ENCODE peak calls at places on chromosomes 16 and 17, in seven cellular contexts. Y is neural progenitor cell; R is choroid plexus epithelial cell; V is sigmoid colon; G is kidney; W is CD8-positive, alpha-beta T cell; A is thoracic aorta. O is an unnamed sample.

GRCh38 chr17:40791808-40792436 is 7.8 kb downstream of the KRT28 start:
- DNase-seq in Y (peak), R (peak), V (no peak), G (no peak), W (no peak), A (no peak), O (peak)

GRCh38 chr16:4426021-4426684 is 485 bp downstream of the DNAJA3 start:
- DNase-seq in Y (no peak), R (no peak), V (no peak), G (no peak), W (no peak), A (no peak), O (no peak)

GRCh38 chr17:71163121-71163812 is 957.6 kb upstream of the SOX9 start:
- DNase-seq in Y (no peak), R (peak), V (no peak), G (no peak), W (no peak), A (no peak), O (no peak)

GRCh38 chr17:28133562-28133970 is 91.1 kb downstream of the NLK start:
- DNase-seq in Y (no peak), R (peak), V (no peak), G (no peak), W (no peak), A (no peak), O (peak)

GRCh38 chr17:48613862-48614694 is 1.0 kb downstream of the HOXB8 start:
- DNase-seq in Y (peak), R (no peak), V (no peak), G (no peak), W (no peak), A (no peak), O (peak)

GRCh38 chr16:24986512-24987303 is 28.5 kb downstream of the ARHGAP17 start:
- DNase-seq in Y (no peak), R (peak), V (peak), G (no peak), W (no peak), A (no peak), O (peak)

GRCh38 chr17:9571201-9571600 is 4.4 kb downstream of the STX8 start:
- DNase-seq in Y (no peak), R (no peak), V (no peak), G (no peak), W (no peak), A (no peak), O (peak)

GRCh38 chr17:82583720-82584234 is 64.2 kb downstream of the FOXK2 start:
- DNase-seq in Y (no peak), R (no peak), V (no peak), G (peak), W (no peak), A (no peak), O (no peak)

GRCh38 chr17:82173351-82174041 is 39.1 kb downstream of the CCDC57 start:
- DNase-seq in Y (peak), R (no peak), V (no peak), G (peak), W (no peak), A (no peak), O (peak)

GRCh38 chr17:33481652-33482051 is 188.6 kb upstream of the ASIC2 start:
- DNase-seq in Y (no peak), R (no peak), V (no peak), G (no peak), W (no peak), A (no peak), O (no peak)

GRCh38 chr17:78256705-78257559 is 25.5 kb downstream of the TMEM235 start:
- DNase-seq in Y (peak), R (peak), V (no peak), G (peak), W (no peak), A (no peak), O (no peak)

GRCh38 chr16:27547134-27547533 is 2.6 kb downstream of the GTF3C1 start:
- DNase-seq in Y (no peak), R (peak), V (peak), G (no peak), W (no peak), A (no peak), O (peak)

GRCh38 chr16:56315955-56316354 is 109.4 kb downstream of the AMFR start:
- DNase-seq in Y (no peak), R (no peak), V (no peak), G (peak), W (no peak), A (no peak), O (no peak)

GRCh38 chr16:65002265-65002664 is 119.6 kb downstream of the CDH11 start:
- DNase-seq in Y (no peak), R (peak), V (no peak), G (no peak), W (no peak), A (no peak), O (peak)

GRCh38 chr17:54172654-54173316 is 350.1 kb downstream of the KIF2B start:
- DNase-seq in Y (peak), R (peak), V (no peak), G (no peak), W (no peak), A (no peak), O (peak)

GRCh38 chr17:29918922-29919856 is 10.8 kb downstream of the SSH2 start:
- DNase-seq in Y (no peak), R (peak), V (no peak), G (no peak), W (no peak), A (no peak), O (peak)

GRCh38 chr17:18206962-18207361 is 18.5 kb upstream of the LLGL1 start:
- DNase-seq in Y (no peak), R (no peak), V (no peak), G (no peak), W (no peak), A (no peak), O (no peak)

GRCh38 chr16:29306953-29307597 is 99.4 kb downstream of the NPIPB11 start:
- DNase-seq in Y (no peak), R (peak), V (peak), G (peak), W (no peak), A (no peak), O (no peak)

GRCh38 chr17:61508912-61509311 is 56.7 kb downstream of the TBX4 start:
- DNase-seq in Y (no peak), R (no peak), V (no peak), G (no peak), W (no peak), A (no peak), O (peak)

GRCh38 chr17:35094902-35095301 is 24.8 kb downstream of the RAD51D start:
- DNase-seq in Y (no peak), R (peak), V (no peak), G (no peak), W (no peak), A (no peak), O (peak)

GRCh38 chr16:17330019-17330570 is 140.7 kb downstream of the XYLT1 start:
- DNase-seq in Y (no peak), R (no peak), V (no peak), G (no peak), W (no peak), A (no peak), O (no peak)

GRCh38 chr17:81518113-81518784 is 5.7 kb upstream of the ACTG1 start:
- DNase-seq in Y (peak), R (no peak), V (no peak), G (peak), W (no peak), A (no peak), O (no peak)

GRCh38 chr16:57032931-57033330 is 43.6 kb downstream of the NLRC5 start:
- DNase-seq in Y (no peak), R (no peak), V (no peak), G (no peak), W (no peak), A (no peak), O (no peak)

GRCh38 chr16:54097774-54098173 is 188.8 kb downstream of the IRX3 start:
- DNase-seq in Y (no peak), R (no peak), V (no peak), G (no peak), W (no peak), A (no peak), O (no peak)

GRCh38 chr16:48901712-48902374 is 291.9 kb upstream of the N4BP1 start:
- DNase-seq in Y (peak), R (no peak), V (no peak), G (no peak), W (no peak), A (no peak), O (no peak)

GRCh38 chr17:37067555-37068111 is 118.9 kb downstream of the AATF start:
- DNase-seq in Y (no peak), R (peak), V (peak), G (peak), W (no peak), A (no peak), O (peak)

GRCh38 chr17:47929218-47930000 is 12.0 kb upstream of the PNPO start:
- DNase-seq in Y (no peak), R (no peak), V (peak), G (no peak), W (no peak), A (no peak), O (no peak)

GRCh38 chr17:17621254-17621653 is 29.7 kb upstream of the PEMT start:
- DNase-seq in Y (no peak), R (no peak), V (no peak), G (no peak), W (no peak), A (no peak), O (no peak)

GRCh38 chr17:44738214-44738906 is 20.4 kb upstream of the ADAM11 start:
- DNase-seq in Y (no peak), R (no peak), V (no peak), G (no peak), W (no peak), A (no peak), O (peak)

GRCh38 chr17:60036796-60037677 is 41.7 kb downstream of the HEATR6 start:
- DNase-seq in Y (peak), R (peak), V (peak), G (peak), W (peak), A (no peak), O (peak)

GRCh38 chr16:88836791-88837190 is 20.0 kb downstream of the GALNS start:
- DNase-seq in Y (no peak), R (no peak), V (no peak), G (no peak), W (no peak), A (no peak), O (no peak)

GRCh38 chr16:67563708-67564468 is 1.6 kb downstream of the CTCF start:
- DNase-seq in Y (peak), R (peak), V (peak), G (peak), W (no peak), A (no peak), O (peak)

GRCh38 chr17:77471984-77472836 is 331.4 kb downstream of the SEC14L1 start:
- DNase-seq in Y (peak), R (peak), V (peak), G (peak), W (no peak), A (no peak), O (peak)

GRCh38 chr17:36495076-36495578 is 8.6 kb downstream of the ZNHIT3 start:
- DNase-seq in Y (peak), R (no peak), V (peak), G (no peak), W (no peak), A (no peak), O (no peak)

GRCh38 chr16:50591209-50591608 is 43.0 kb downstream of the NKD1 start:
- DNase-seq in Y (no peak), R (no peak), V (no peak), G (no peak), W (no peak), A (no peak), O (no peak)

GRCh38 chr17:81035389-81036127 is 607 bp downstream of the BAIAP2 start:
- DNase-seq in Y (peak), R (peak), V (no peak), G (peak), W (no peak), A (no peak), O (no peak)

DNA sequence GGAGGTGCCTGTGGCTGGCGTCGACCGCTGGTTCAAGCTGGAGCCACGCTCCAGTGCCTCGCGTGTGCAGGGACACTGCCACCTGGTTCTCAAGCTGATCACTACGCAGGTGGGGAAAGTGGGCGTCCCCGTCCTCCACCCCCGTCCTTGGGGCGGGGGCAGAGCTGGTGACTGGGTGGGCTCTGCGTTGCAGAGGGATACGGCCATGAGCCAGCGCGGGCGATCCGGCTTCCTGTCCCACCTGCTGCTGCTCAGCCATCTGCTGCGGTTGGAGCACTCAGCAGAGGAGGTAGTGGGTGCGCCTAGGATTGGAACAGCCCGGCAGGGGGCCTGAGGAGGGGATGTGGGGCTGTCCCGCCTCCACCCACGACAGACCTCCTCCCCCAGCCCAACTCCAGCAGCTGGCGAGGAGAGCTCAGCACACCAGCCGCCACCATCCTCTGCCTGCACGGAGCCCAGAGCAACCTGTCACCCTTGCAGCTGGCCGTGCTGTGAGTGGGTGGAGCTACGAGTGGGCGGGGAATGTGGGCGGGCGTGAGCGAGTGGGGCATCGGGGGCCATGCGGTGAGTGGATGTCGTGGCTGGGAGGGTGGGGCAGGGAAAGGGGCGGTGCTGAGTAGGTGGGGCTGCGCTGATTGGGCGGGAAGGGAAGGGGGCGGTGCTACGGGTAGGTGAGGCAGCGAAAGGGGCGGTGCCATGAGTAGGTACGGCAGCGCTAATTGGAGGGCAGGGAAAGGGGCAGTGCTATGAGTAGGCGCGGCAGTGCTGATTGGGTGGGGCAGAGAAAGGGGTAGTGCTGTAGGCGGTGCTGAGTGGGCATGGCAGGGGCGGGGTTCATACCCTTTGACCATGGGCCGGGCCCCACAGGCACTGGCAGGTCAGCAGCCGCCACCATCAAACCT is 8.9 kb downstream of the TSR3 start:
- DNase-seq in Y (peak), R (peak), V (peak), G (peak), W (peak), A (peak), O (peak)
- H3K4me3 ChIP-seq in Y (peak), R (no peak), V (no peak), G (peak), W (peak), A (peak), O (peak)

DNA sequence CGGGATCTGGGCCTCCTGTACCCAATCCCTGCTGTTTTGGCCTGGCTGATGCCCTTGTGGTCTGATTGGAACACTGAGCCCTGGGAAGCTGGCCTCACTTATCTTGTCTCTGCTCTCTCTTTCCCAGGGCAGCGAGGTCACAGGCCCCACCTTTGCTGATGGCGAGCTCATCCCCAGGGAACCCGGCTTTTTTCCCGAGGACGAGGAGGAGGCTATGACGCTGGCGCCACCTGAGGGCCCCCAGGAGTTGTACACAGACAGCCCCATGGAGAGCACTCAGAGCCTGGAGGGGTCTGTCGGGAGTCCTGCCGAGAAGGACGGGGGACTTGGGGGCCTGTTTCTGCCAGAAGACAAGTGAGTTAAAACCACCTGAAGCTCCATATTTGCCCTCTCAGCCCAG is 126.0 kb downstream of the RAB11FIP4 start:
- DNase-seq in Y (peak), R (no peak), V (no peak), G (no peak), W (no peak), A (no peak), O (no peak)
- TF ChIP-seq CTCF in Y (peak), R (peak), V (no peak), G (no peak), W (peak), A (no peak), O (peak)

GRCh38 chr17:21215935-21216334 is 2.0 kb upstream of the TMEM11 start:
- DNase-seq in Y (no peak), R (peak), V (no peak), G (no peak), W (no peak), A (no peak), O (peak)

GRCh38 chr17:21213491-21214014 is 408 bp downstream of the TMEM11 start:
- DNase-seq in Y (peak), R (peak), V (peak), G (peak), W (peak), A (no peak), O (peak)

GRCh38 chr17:21213005-21213404 is 956 bp downstream of the TMEM11 start:
- DNase-seq in Y (no peak), R (no peak), V (no peak), G (no peak), W (no peak), A (no peak), O (no peak)

GRCh38 chr17:21214777-21215541 is 998 bp upstream of the TMEM11 start:
- DNase-seq in Y (peak), R (peak), V (peak), G (no peak), W (no peak), A (no peak), O (peak)

GRCh38 chr17:21214015-21214776 is at the start of gene TMEM11:
- DNase-seq in Y (peak), R (peak), V (peak), G (peak), W (peak), A (peak), O (peak)
- H3K4me3 ChIP-seq in Y (peak), R (peak), V (peak), G (peak), W (peak), A (peak), O (peak)

GRCh38 chr17:32249475-32249874 is 16.2 kb upstream of the RHBDL3 start:
- DNase-seq in Y (no peak), R (no peak), V (no peak), G (no peak), W (no peak), A (no peak), O (no peak)
- TF ChIP-seq CTCF in Y (no peak), R (no peak), V (no peak), G (no peak), W (no peak), A (no peak), O (no peak)

O was measured in epithelial cell of esophagus.